ENCODE peak calls at places on chromosome 13, in four cellular contexts. One of them, this sample, is unnamed.

GRCh38 chr13:97422118-97423054 is 11.6 kb upstream of the RAP2A start:
- DNase-seq in retinal pigment epithelial cell: no peak
- DNase-seq in cardiac fibroblast: peak; percentile 40
- DNase-seq in CD4-positive, alpha-beta T cell: no peak
- DNase-seq in this sample: no peak

GRCh38 chr13:110334256-110334655 is 27.2 kb downstream of the COL4A2 start:
- DNase-seq in retinal pigment epithelial cell: no peak
- DNase-seq in cardiac fibroblast: no peak
- DNase-seq in CD4-positive, alpha-beta T cell: no peak
- DNase-seq in this sample: no peak

GRCh38 chr13:20924758-20925394 is 22.3 kb upstream of the XPO4 start:
- DNase-seq in retinal pigment epithelial cell: no peak
- DNase-seq in cardiac fibroblast: peak; percentile 90
- DNase-seq in CD4-positive, alpha-beta T cell: peak; percentile 66
- DNase-seq in this sample: peak; percentile 56

GRCh38 chr13:23752111-23753001 is 136.8 kb downstream of the MIPEP start:
- DNase-seq in CD4-positive, alpha-beta T cell: no peak
- DNase-seq in cardiac fibroblast: peak; percentile 53
- DNase-seq in retinal pigment epithelial cell: no peak
- DNase-seq in this sample: peak; percentile 21

GRCh38 chr13:74210693-74211393 is 76.6 kb upstream of the KLF12 start:
- DNase-seq in retinal pigment epithelial cell: no peak
- DNase-seq in cardiac fibroblast: peak; percentile 100
- DNase-seq in CD4-positive, alpha-beta T cell: no peak
- DNase-seq in this sample: no peak

GRCh38 chr13:60691268-60691667 is 294.2 kb downstream of the TDRD3 start:
- DNase-seq in CD4-positive, alpha-beta T cell: no peak
- DNase-seq in cardiac fibroblast: no peak
- DNase-seq in retinal pigment epithelial cell: no peak
- DNase-seq in this sample: no peak

GRCh38 chr13:51848674-51849073 is 3.7 kb upstream of the TMEM272 start:
- DNase-seq in CD4-positive, alpha-beta T cell: no peak
- DNase-seq in retinal pigment epithelial cell: no peak
- DNase-seq in cardiac fibroblast: peak; percentile 69
- DNase-seq in this sample: no peak

GRCh38 chr13:108917581-108917980 is 288.2 kb downstream of the MYO16 start:
- DNase-seq in cardiac fibroblast: peak; percentile 65
- DNase-seq in CD4-positive, alpha-beta T cell: no peak
- DNase-seq in retinal pigment epithelial cell: peak; percentile 73
- DNase-seq in this sample: no peak

GRCh38 chr13:113765241-113765910 is 6.3 kb downstream of the TMEM255B start:
- DNase-seq in retinal pigment epithelial cell: no peak
- DNase-seq in cardiac fibroblast: no peak
- DNase-seq in CD4-positive, alpha-beta T cell: no peak
- DNase-seq in this sample: no peak

GRCh38 chr13:23876265-23876664 is 12.9 kb downstream of the MIPEP start:
- DNase-seq in cardiac fibroblast: peak; percentile 29
- DNase-seq in CD4-positive, alpha-beta T cell: no peak
- DNase-seq in retinal pigment epithelial cell: no peak
- DNase-seq in this sample: no peak

GRCh38 chr13:38685974-38686571 is 804 bp upstream of the FREM2 start:
- DNase-seq in CD4-positive, alpha-beta T cell: no peak
- DNase-seq in retinal pigment epithelial cell: no peak
- DNase-seq in cardiac fibroblast: peak; percentile 19
- DNase-seq in this sample: no peak
- TF ChIP-seq CTCF in CD4-positive, alpha-beta T cell: no peak
- TF ChIP-seq CTCF in retinal pigment epithelial cell: peak; percentile 66
- TF ChIP-seq CTCF in cardiac fibroblast: no peak
- TF ChIP-seq CTCF in this sample: peak; percentile 13

DNA sequence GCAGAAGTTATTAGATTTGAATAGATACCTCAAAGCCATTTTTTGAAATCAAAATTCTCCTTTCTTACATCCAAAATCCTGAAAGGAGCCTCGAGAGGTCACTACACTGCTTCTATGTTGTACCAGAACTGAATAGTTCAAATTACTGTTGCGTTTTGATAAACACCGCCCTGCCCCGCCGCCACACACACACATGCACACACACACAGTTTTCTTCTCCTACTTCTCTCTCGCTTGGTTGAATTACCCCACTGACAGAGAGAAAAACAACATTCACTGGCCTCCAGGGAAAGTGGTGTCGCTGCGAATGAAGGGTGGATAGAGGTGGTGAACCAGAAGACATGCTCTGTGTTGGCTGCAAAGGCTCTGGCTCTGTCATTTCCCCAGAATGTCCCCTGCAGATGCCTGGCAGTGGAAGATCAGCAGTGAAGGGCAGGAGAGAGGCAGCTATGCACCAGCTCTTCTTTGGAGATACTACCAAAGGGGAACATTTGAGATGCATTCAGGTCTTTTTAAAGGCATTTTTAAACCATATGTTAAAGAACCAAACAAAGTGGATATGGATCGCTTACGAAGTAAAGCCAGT is 183.3 kb upstream of the RFC3 start:
- DNase-seq in retinal pigment epithelial cell: no peak
- DNase-seq in cardiac fibroblast: peak; percentile 48
- DNase-seq in CD4-positive, alpha-beta T cell: no peak
- DNase-seq in this sample: no peak
- TF ChIP-seq CTCF in retinal pigment epithelial cell: no peak
- TF ChIP-seq CTCF in cardiac fibroblast: no peak
- TF ChIP-seq CTCF in CD4-positive, alpha-beta T cell: no peak
- TF ChIP-seq CTCF in this sample: no peak

GRCh38 chr13:32989331-32989730 is 26.9 kb upstream of the KL start:
- DNase-seq in CD4-positive, alpha-beta T cell: no peak
- DNase-seq in cardiac fibroblast: no peak
- DNase-seq in retinal pigment epithelial cell: no peak
- DNase-seq in this sample: no peak
- TF ChIP-seq CTCF in CD4-positive, alpha-beta T cell: no peak
- TF ChIP-seq CTCF in cardiac fibroblast: no peak
- TF ChIP-seq CTCF in retinal pigment epithelial cell: no peak
- TF ChIP-seq CTCF in this sample: no peak

GRCh38 chr13:45314822-45315221 is 26.2 kb downstream of the TPT1 start:
- DNase-seq in retinal pigment epithelial cell: no peak
- DNase-seq in cardiac fibroblast: no peak
- DNase-seq in CD4-positive, alpha-beta T cell: no peak
- DNase-seq in this sample: no peak

GRCh38 chr13:45306966-45307365 is 34.0 kb downstream of the TPT1 start:
- DNase-seq in cardiac fibroblast: no peak
- DNase-seq in retinal pigment epithelial cell: no peak
- DNase-seq in CD4-positive, alpha-beta T cell: no peak
- DNase-seq in this sample: no peak

GRCh38 chr13:45315520-45316167 is 25.3 kb downstream of the TPT1 start:
- DNase-seq in retinal pigment epithelial cell: no peak
- DNase-seq in CD4-positive, alpha-beta T cell: no peak
- DNase-seq in cardiac fibroblast: no peak
- DNase-seq in this sample: no peak

GRCh38 chr13:45305079-45305478 is 35.9 kb downstream of the TPT1 start:
- DNase-seq in cardiac fibroblast: no peak
- DNase-seq in retinal pigment epithelial cell: no peak
- DNase-seq in CD4-positive, alpha-beta T cell: no peak
- DNase-seq in this sample: no peak

DNA sequence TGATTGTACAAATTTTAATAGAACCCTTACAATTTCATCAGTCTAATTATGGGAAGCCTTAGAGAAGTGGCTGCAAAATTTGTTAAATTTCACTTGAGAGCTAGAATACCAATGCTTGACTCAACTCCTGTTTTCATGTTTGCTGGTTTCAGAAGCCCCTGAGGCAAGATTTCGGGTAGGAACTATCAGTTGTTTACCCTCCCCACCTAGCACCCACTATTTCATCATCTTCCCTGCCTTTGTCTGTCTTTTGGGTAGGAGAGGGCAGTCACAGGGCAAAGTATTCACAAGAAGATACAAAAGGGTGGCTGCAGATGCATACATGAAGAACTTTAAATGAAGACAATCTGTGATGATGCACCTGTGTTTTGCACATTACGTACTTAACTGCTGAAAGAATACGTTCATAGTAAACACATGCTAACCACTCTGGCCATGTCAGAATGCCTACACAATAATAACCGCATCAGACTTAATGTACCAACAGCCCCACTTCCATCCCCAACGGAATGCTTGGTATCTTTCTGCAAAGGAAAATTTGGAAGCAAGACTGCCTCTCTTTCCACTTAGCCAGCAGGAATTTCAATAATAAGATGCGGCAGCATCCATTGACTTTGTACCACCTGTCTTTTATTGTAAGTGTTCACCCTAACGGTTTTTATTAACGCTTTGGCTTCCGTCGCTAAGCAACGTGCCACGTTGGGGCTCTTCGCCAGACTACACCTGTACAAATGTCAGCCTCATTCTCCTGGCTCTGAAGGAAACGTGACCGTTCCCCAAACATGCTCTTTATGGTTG is 30.4 kb downstream of the TPT1 start:
- DNase-seq in cardiac fibroblast: no peak
- DNase-seq in retinal pigment epithelial cell: no peak
- DNase-seq in CD4-positive, alpha-beta T cell: no peak
- DNase-seq in this sample: no peak
- TF ChIP-seq CTCF in cardiac fibroblast: no peak
- TF ChIP-seq CTCF in retinal pigment epithelial cell: no peak
- TF ChIP-seq CTCF in CD4-positive, alpha-beta T cell: no peak
- TF ChIP-seq CTCF in this sample: no peak

DNA sequence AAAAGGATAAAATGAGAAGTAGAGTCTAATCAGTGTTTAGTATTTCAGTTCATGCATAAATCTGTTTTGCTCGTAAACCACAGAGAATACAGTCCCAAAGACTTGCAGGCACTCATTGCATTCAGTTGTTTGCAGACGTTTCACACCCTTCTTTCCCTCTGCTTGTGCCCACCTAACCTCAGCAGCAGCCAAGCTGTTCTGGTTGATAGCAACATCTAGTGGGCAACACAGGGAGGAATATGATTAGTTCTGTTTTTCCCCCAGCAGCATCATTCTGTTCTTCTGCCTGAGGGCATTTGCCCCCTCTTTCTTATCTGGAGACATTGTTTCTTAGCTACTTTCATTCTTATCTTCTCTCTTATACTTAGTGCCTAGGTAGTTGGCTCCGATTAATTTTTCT is 135.6 kb downstream of the PAN3 start:
- DNase-seq in CD4-positive, alpha-beta T cell: no peak
- DNase-seq in retinal pigment epithelial cell: no peak
- DNase-seq in cardiac fibroblast: no peak
- DNase-seq in this sample: no peak
- TF ChIP-seq CTCF in CD4-positive, alpha-beta T cell: no peak
- TF ChIP-seq CTCF in retinal pigment epithelial cell: no peak
- TF ChIP-seq CTCF in cardiac fibroblast: no peak
- TF ChIP-seq CTCF in this sample: no peak

GRCh38 chr13:48644141-48644540 is 9.6 kb upstream of the CYSLTR2 start:
- DNase-seq in retinal pigment epithelial cell: no peak
- DNase-seq in CD4-positive, alpha-beta T cell: no peak
- DNase-seq in cardiac fibroblast: no peak
- DNase-seq in this sample: no peak

GRCh38 chr13:48643159-48643558 is 10.6 kb upstream of the CYSLTR2 start:
- DNase-seq in retinal pigment epithelial cell: no peak
- DNase-seq in CD4-positive, alpha-beta T cell: no peak
- DNase-seq in cardiac fibroblast: no peak
- DNase-seq in this sample: no peak

GRCh38 chr13:48640767-48641166 is 13.0 kb upstream of the CYSLTR2 start:
- DNase-seq in CD4-positive, alpha-beta T cell: no peak
- DNase-seq in retinal pigment epithelial cell: no peak
- DNase-seq in cardiac fibroblast: no peak
- DNase-seq in this sample: no peak

GRCh38 chr13:48642061-48642460 is 11.7 kb upstream of the CYSLTR2 start:
- DNase-seq in retinal pigment epithelial cell: no peak
- DNase-seq in CD4-positive, alpha-beta T cell: no peak
- DNase-seq in cardiac fibroblast: no peak
- DNase-seq in this sample: no peak

DNA sequence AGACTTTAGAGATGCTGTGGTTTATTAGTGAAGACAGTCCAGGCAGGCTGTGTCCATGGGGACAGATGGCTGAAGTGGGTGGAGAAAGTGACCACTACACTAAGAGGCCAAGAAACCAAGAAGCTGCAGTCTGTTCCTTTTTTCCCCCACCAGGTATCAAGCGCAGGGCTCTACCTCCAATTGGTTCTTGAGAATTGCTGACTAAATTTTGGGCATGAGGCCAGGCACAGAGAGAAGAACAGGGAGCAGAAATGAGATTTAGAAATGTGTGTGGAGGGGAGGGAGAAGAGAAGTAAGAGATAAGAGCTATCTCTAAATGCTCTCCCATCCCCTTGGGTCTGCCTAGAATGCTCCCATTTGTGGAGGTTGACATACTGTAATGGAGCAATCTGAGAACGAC is 12.3 kb upstream of the CYSLTR2 start:
- DNase-seq in cardiac fibroblast: no peak
- DNase-seq in retinal pigment epithelial cell: no peak
- DNase-seq in CD4-positive, alpha-beta T cell: no peak
- DNase-seq in this sample: no peak
- TF ChIP-seq CTCF in cardiac fibroblast: no peak
- TF ChIP-seq CTCF in retinal pigment epithelial cell: no peak
- TF ChIP-seq CTCF in CD4-positive, alpha-beta T cell: no peak
- TF ChIP-seq CTCF in this sample: no peak

GRCh38 chr13:111353508-111353907 is 33.1 kb downstream of the TEX29 start:
- DNase-seq in cardiac fibroblast: no peak
- DNase-seq in CD4-positive, alpha-beta T cell: no peak
- DNase-seq in retinal pigment epithelial cell: no peak
- DNase-seq in this sample: no peak
- TF ChIP-seq CTCF in cardiac fibroblast: no peak
- TF ChIP-seq CTCF in CD4-positive, alpha-beta T cell: no peak
- TF ChIP-seq CTCF in retinal pigment epithelial cell: no peak
- TF ChIP-seq CTCF in this sample: no peak

DNA sequence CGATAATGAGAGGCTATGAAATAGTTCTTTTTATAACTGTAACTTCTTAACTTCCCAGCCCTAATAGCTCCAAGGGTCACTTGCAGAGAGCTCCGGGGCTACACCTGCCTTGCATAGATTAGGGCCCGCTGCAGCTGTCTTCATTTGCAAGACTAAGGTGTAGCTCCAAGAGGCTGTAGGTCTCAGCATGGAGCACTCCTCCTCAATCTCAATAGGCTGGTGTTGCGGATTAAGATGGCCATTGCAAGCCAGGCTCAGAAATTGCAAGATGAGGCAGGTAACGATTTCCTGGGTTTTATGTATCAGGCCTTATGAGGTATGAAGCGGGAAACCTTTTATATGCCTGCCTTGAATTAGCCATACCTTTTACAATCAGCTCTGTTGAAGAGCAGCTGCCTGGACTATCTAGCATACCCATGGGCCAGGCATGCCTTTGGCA is 185.7 kb downstream of the TM9SF2 start:
- DNase-seq in CD4-positive, alpha-beta T cell: no peak
- DNase-seq in retinal pigment epithelial cell: no peak
- DNase-seq in cardiac fibroblast: no peak
- DNase-seq in this sample: no peak
- TF ChIP-seq CTCF in CD4-positive, alpha-beta T cell: no peak
- TF ChIP-seq CTCF in retinal pigment epithelial cell: no peak
- TF ChIP-seq CTCF in cardiac fibroblast: no peak
- TF ChIP-seq CTCF in this sample: no peak

DNA sequence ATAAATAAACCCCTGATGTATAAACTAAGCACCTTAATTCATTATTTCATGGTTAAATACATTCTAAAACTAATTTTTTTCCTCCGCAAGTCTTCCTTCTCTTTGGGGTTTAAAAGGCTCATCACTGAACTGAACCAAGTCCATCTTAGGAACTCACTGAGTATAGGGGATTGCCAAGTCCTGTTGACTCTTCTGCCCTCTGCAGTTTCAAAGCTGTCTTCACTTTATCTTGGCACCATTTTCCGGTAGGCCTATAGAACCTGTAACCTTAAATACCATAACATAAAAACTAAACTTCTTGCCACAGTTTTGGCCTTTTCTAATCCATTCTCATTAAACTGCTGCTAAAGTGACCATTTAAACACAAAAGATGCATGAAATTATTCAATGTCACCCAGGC is 66.5 kb upstream of the USPL1 start:
- DNase-seq in cardiac fibroblast: peak; percentile 57
- DNase-seq in retinal pigment epithelial cell: peak; percentile 5
- DNase-seq in CD4-positive, alpha-beta T cell: no peak
- DNase-seq in this sample: peak; percentile 45
- TF ChIP-seq CTCF in cardiac fibroblast: peak; percentile 27
- TF ChIP-seq CTCF in retinal pigment epithelial cell: peak; percentile 41
- TF ChIP-seq CTCF in CD4-positive, alpha-beta T cell: peak; percentile 51
- TF ChIP-seq CTCF in this sample: peak; percentile 23

This sample was measured in GM10248.